ENCODE peak calls at places on chromosomes 16 and 17, in five cellular contexts. One of them, this sample, is unnamed.

GRCh38 chr16:58491-59439 is 5.1 kb downstream of the SNRNP25 start:
- DNase-seq in cardiac fibroblast: no peak
- DNase-seq in stimulated activated CD8-positive, alpha-beta memory T cell treated with anti-CD3 and anti-CD28 coated beads, Interleukin-7, amount 100 ng/mL, for 1 hour: no peak
- DNase-seq in brain microvascular endothelial cell: no peak
- DNase-seq in colonic mucosa: no peak
- DNase-seq in this sample: no peak

GRCh38 chr16:67544329-67544841 is 15.8 kb downstream of the RIPOR1 start:
- DNase-seq in brain microvascular endothelial cell: no peak
- DNase-seq in stimulated activated CD8-positive, alpha-beta memory T cell treated with anti-CD3 and anti-CD28 coated beads, Interleukin-7, amount 100 ng/mL, for 1 hour: no peak
- DNase-seq in cardiac fibroblast: no peak
- DNase-seq in colonic mucosa: no peak
- DNase-seq in this sample: no peak

GRCh38 chr17:4509923-4510614 is 11.4 kb downstream of the SPNS2 start:
- DNase-seq in cardiac fibroblast: no peak
- DNase-seq in brain microvascular endothelial cell: no peak
- DNase-seq in colonic mucosa: no peak
- DNase-seq in stimulated activated CD8-positive, alpha-beta memory T cell treated with anti-CD3 and anti-CD28 coated beads, Interleukin-7, amount 100 ng/mL, for 1 hour: no peak
- DNase-seq in this sample: no peak

GRCh38 chr16:82460761-82461160 is 166.0 kb upstream of the CDH13 start:
- DNase-seq in colonic mucosa: no peak
- DNase-seq in brain microvascular endothelial cell: no peak
- DNase-seq in stimulated activated CD8-positive, alpha-beta memory T cell treated with anti-CD3 and anti-CD28 coated beads, Interleukin-7, amount 100 ng/mL, for 1 hour: no peak
- DNase-seq in cardiac fibroblast: no peak
- DNase-seq in this sample: no peak

GRCh38 chr16:52022177-52022576 is 524.8 kb downstream of the TOX3 start:
- DNase-seq in stimulated activated CD8-positive, alpha-beta memory T cell treated with anti-CD3 and anti-CD28 coated beads, Interleukin-7, amount 100 ng/mL, for 1 hour: no peak
- DNase-seq in colonic mucosa: no peak
- DNase-seq in cardiac fibroblast: no peak
- DNase-seq in brain microvascular endothelial cell: no peak
- DNase-seq in this sample: no peak

GRCh38 chr16:52546291-52546941 is 527 bp downstream of the TOX3 start:
- DNase-seq in colonic mucosa: peak
- DNase-seq in stimulated activated CD8-positive, alpha-beta memory T cell treated with anti-CD3 and anti-CD28 coated beads, Interleukin-7, amount 100 ng/mL, for 1 hour: no peak
- DNase-seq in brain microvascular endothelial cell: no peak
- DNase-seq in cardiac fibroblast: no peak
- DNase-seq in this sample: no peak

GRCh38 chr16:48441106-48441505 is 55.9 kb upstream of the SIAH1 start:
- DNase-seq in colonic mucosa: no peak
- DNase-seq in stimulated activated CD8-positive, alpha-beta memory T cell treated with anti-CD3 and anti-CD28 coated beads, Interleukin-7, amount 100 ng/mL, for 1 hour: no peak
- DNase-seq in cardiac fibroblast: no peak
- DNase-seq in brain microvascular endothelial cell: no peak
- DNase-seq in this sample: no peak

GRCh38 chr17:8946476-8946875 is 19.0 kb downstream of the PIK3R5 start:
- DNase-seq in stimulated activated CD8-positive, alpha-beta memory T cell treated with anti-CD3 and anti-CD28 coated beads, Interleukin-7, amount 100 ng/mL, for 1 hour: no peak
- DNase-seq in brain microvascular endothelial cell: peak
- DNase-seq in colonic mucosa: no peak
- DNase-seq in cardiac fibroblast: no peak
- DNase-seq in this sample: no peak

GRCh38 chr17:9236286-9237052 is 215.2 kb downstream of the NTN1 start:
- DNase-seq in colonic mucosa: no peak
- DNase-seq in cardiac fibroblast: no peak
- DNase-seq in brain microvascular endothelial cell: no peak
- DNase-seq in stimulated activated CD8-positive, alpha-beta memory T cell treated with anti-CD3 and anti-CD28 coated beads, Interleukin-7, amount 100 ng/mL, for 1 hour: no peak
- DNase-seq in this sample: no peak

GRCh38 chr17:81397314-81398169 is 2.3 kb downstream of the BAHCC1 start:
- DNase-seq in brain microvascular endothelial cell: no peak
- DNase-seq in stimulated activated CD8-positive, alpha-beta memory T cell treated with anti-CD3 and anti-CD28 coated beads, Interleukin-7, amount 100 ng/mL, for 1 hour: no peak
- DNase-seq in colonic mucosa: peak
- DNase-seq in cardiac fibroblast: peak
- DNase-seq in this sample: peak

GRCh38 chr17:48215583-48216139 is 108.1 kb downstream of the SNX11 start:
- DNase-seq in colonic mucosa: peak
- DNase-seq in cardiac fibroblast: peak
- DNase-seq in brain microvascular endothelial cell: peak
- DNase-seq in stimulated activated CD8-positive, alpha-beta memory T cell treated with anti-CD3 and anti-CD28 coated beads, Interleukin-7, amount 100 ng/mL, for 1 hour: no peak
- DNase-seq in this sample: no peak

GRCh38 chr16:1113489-1113888 is 17.4 kb upstream of the C1QTNF8 start:
- DNase-seq in cardiac fibroblast: no peak
- DNase-seq in colonic mucosa: no peak
- DNase-seq in stimulated activated CD8-positive, alpha-beta memory T cell treated with anti-CD3 and anti-CD28 coated beads, Interleukin-7, amount 100 ng/mL, for 1 hour: no peak
- DNase-seq in brain microvascular endothelial cell: no peak
- DNase-seq in this sample: no peak

GRCh38 chr17:45171338-45172231 is 9.9 kb downstream of the HEXIM2 start:
- DNase-seq in colonic mucosa: peak
- DNase-seq in stimulated activated CD8-positive, alpha-beta memory T cell treated with anti-CD3 and anti-CD28 coated beads, Interleukin-7, amount 100 ng/mL, for 1 hour: no peak
- DNase-seq in brain microvascular endothelial cell: no peak
- DNase-seq in cardiac fibroblast: peak
- DNase-seq in this sample: no peak

GRCh38 chr16:29868396-29868795 is 5.4 kb upstream of the CDIPT start:
- DNase-seq in brain microvascular endothelial cell: no peak
- DNase-seq in stimulated activated CD8-positive, alpha-beta memory T cell treated with anti-CD3 and anti-CD28 coated beads, Interleukin-7, amount 100 ng/mL, for 1 hour: no peak
- DNase-seq in cardiac fibroblast: no peak
- DNase-seq in colonic mucosa: no peak
- DNase-seq in this sample: no peak